ENCODE peak calls at places on chromosome 4, in four cellular contexts. D is K562, C is GM12878, T is IMR-90. N is an unnamed sample.

GRCh38 chr4:83248486-83248885 is 36.1 kb downstream of the COQ2 start:
- DNase-seq in T (peak; percentile 12), C (no peak), D (no peak), N (no peak)

GRCh38 chr4:20847124-20847747 is 147.0 kb downstream of the PACRGL start:
- DNase-seq in C (no peak), D (no peak), T (no peak), N (no peak)

GRCh38 chr4:85756938-85757337 is 282.0 kb downstream of the ARHGAP24 start:
- DNase-seq in T (peak; percentile 62), D (peak; percentile 25), C (no peak), N (peak; percentile 68)

GRCh38 chr4:99062120-99062519 is 26.5 kb downstream of the ADH5 start:
- DNase-seq in T (peak; percentile 27), C (peak; percentile 9), D (no peak), N (no peak)

GRCh38 chr4:73487233-73487632 is 5.7 kb downstream of the AFM start:
- DNase-seq in T (no peak), D (no peak), C (no peak), N (no peak)

GRCh38 chr4:8270418-8270771 is 841 bp downstream of the HTRA3 start:
- DNase-seq in C (no peak), D (no peak), T (no peak), N (no peak)

GRCh38 chr4:169583563-169583962 is 28.8 kb downstream of the NEK1 start:
- DNase-seq in D (no peak), C (no peak), T (peak; percentile 71), N (peak; percentile 10)

GRCh38 chr4:7661846-7662506 is 227.2 kb upstream of the PSAPL1 start:
- DNase-seq in T (no peak), C (no peak), D (no peak), N (no peak)

GRCh38 chr4:83112678-83113428 is 1.7 kb downstream of the PLAC8 start:
- DNase-seq in T (peak; percentile 12), C (peak; percentile 50), D (no peak), N (no peak)

GRCh38 chr4:41594439-41594838 is 56.5 kb downstream of the LIMCH1 start:
- DNase-seq in T (no peak), D (no peak), C (no peak), N (no peak)

GRCh38 chr4:83114576-83114975 is at the start of gene PLAC8:
- DNase-seq in D (no peak), T (no peak), C (peak; percentile 92), N (no peak)

GRCh38 chr4:67396008-67396407 is 149.3 kb downstream of the CENPC start:
- DNase-seq in T (no peak), D (no peak), C (no peak), N (no peak)

GRCh38 chr4:107734120-107734519 is 14.1 kb upstream of the PAPSS1 start:
- DNase-seq in T (no peak), C (no peak), D (peak; percentile 48), N (no peak)

GRCh38 chr4:54281060-54281781 is 52.1 kb downstream of the PDGFRA start:
- DNase-seq in C (no peak), D (no peak), T (peak; percentile 93), N (peak; percentile 98)

GRCh38 chr4:89203902-89204301 is 92.6 kb downstream of the TIGD2 start:
- DNase-seq in T (no peak), C (no peak), D (no peak), N (no peak)

GRCh38 chr4:81651500-81651899 is 179.8 kb upstream of the RASGEF1B start:
- DNase-seq in D (no peak), C (no peak), T (no peak), N (no peak)

GRCh38 chr4:137263206-137263605 is 269.1 kb downstream of the PCDH18 start:
- DNase-seq in T (no peak), D (no peak), C (no peak), N (no peak)

GRCh38 chr4:114273246-114273645 is 293.8 kb upstream of the ARSJ start:
- DNase-seq in T (no peak), C (no peak), D (no peak), N (no peak)

GRCh38 chr4:110663738-110664444 is 41.0 kb upstream of the PITX2 start:
- DNase-seq in C (no peak), T (peak; percentile 75), D (no peak), N (no peak)

GRCh38 chr4:30269850-30270249 is 450.3 kb upstream of the PCDH7 start:
- DNase-seq in D (no peak), C (no peak), T (no peak), N (peak; percentile 2)

GRCh38 chr4:54227261-54228063 is 1.6 kb upstream of the PDGFRA start:
- DNase-seq in C (no peak), D (no peak), T (peak; percentile 80), N (peak; percentile 67)

GRCh38 chr4:127975121-127975770 is 10.0 kb downstream of the ABHD18 start:
- DNase-seq in D (no peak), T (peak; percentile 82), C (no peak), N (no peak)

GRCh38 chr4:152257601-152258066 is 278.3 kb downstream of the FBXW7 start:
- DNase-seq in T (peak; percentile 31), C (no peak), D (no peak), N (peak; percentile 62)

GRCh38 chr4:83757121-83757621 is 221.3 kb downstream of the GPAT3 start:
- DNase-seq in T (no peak), C (no peak), D (peak; percentile 86), N (no peak)

GRCh38 chr4:147396105-147396504 is 84.8 kb upstream of the EDNRA start:
- DNase-seq in C (no peak), D (no peak), T (no peak), N (no peak)

GRCh38 chr4:122895336-122895995 is 26.9 kb downstream of the NUDT6 start:
- DNase-seq in T (no peak), D (no peak), C (no peak), N (peak; percentile 72)

GRCh38 chr4:185312699-185313098 is 83.0 kb downstream of the LRP2BP start:
- DNase-seq in C (no peak), T (peak; percentile 43), D (no peak), N (peak; percentile 4)

GRCh38 chr4:185318679-185319078 is 77.0 kb downstream of the LRP2BP start:
- DNase-seq in D (peak; percentile 82), C (no peak), T (no peak), N (peak; percentile 62)

GRCh38 chr4:185322805-185323204 is 72.9 kb downstream of the LRP2BP start:
- DNase-seq in D (no peak), T (no peak), C (no peak), N (no peak)

GRCh38 chr4:185317880-185318279 is 77.8 kb downstream of the LRP2BP start:
- DNase-seq in D (peak; percentile 8), T (no peak), C (no peak), N (peak; percentile 4)
- TF ChIP-seq CTCF in D (peak; percentile 4), T (no peak), C (no peak), N (no peak)

GRCh38 chr4:37928896-37929537 is 31.2 kb upstream of the PTTG2 start:
- DNase-seq in C (no peak), T (no peak), D (no peak), N (no peak)
- TF ChIP-seq FOS in C (no peak), T (no peak), D (no peak), N (no peak)

GRCh38 chr4:24196785-24197184 is 306.9 kb upstream of the PPARGC1A start:
- DNase-seq in T (no peak), D (no peak), C (no peak), N (no peak)

GRCh38 chr4:24197891-24198290 is 308.0 kb upstream of the PPARGC1A start:
- DNase-seq in D (no peak), C (no peak), T (peak; percentile 4), N (no peak)

GRCh38 chr4:24192018-24192641 is 302.3 kb upstream of the PPARGC1A start:
- DNase-seq in C (no peak), T (no peak), D (no peak), N (no peak)

GRCh38 chr4:24195976-24196736 is 306.3 kb upstream of the PPARGC1A start:
- DNase-seq in C (no peak), D (no peak), T (peak; percentile 15), N (no peak)
- TF ChIP-seq CTCF in C (no peak), D (no peak), T (no peak), N (no peak)

GRCh38 chr4:4677825-4678522 is 136.1 kb upstream of the STX18 start:
- DNase-seq in C (no peak), T (peak; percentile 59), D (peak; percentile 40), N (peak; percentile 25)
- TF ChIP-seq FOS in C (no peak), T (no peak), D (no peak), N (no peak)

GRCh38 chr4:1763550-1764080 is 29.5 kb upstream of the FGFR3 start:
- DNase-seq in C (no peak), D (peak; percentile 73), T (peak; percentile 22), N (peak; percentile 19)
- TF ChIP-seq CTCF in C (no peak), D (peak; percentile 59), T (peak; percentile 20), N (no peak)

GRCh38 chr4:142557220-142557801 is 288.8 kb downstream of the INPP4B start:
- DNase-seq in D (no peak), C (no peak), T (no peak), N (no peak)

GRCh38 chr4:142556613-142557012 is 289.5 kb downstream of the INPP4B start:
- DNase-seq in C (no peak), D (no peak), T (no peak), N (no peak)

GRCh38 chr4:142558851-142559250 is 287.2 kb downstream of the INPP4B start:
- DNase-seq in T (peak; percentile 21), D (no peak), C (no peak), N (no peak)

GRCh38 chr4:142563682-142564291 is 282.3 kb downstream of the INPP4B start:
- DNase-seq in C (peak; percentile 19), D (no peak), T (peak; percentile 36), N (no peak)

GRCh38 chr4:142559986-142560385 is 286.1 kb downstream of the INPP4B start:
- DNase-seq in C (no peak), D (no peak), T (no peak), N (no peak)
- TF ChIP-seq FOS in C (no peak), D (no peak), T (no peak), N (no peak)

DNA sequence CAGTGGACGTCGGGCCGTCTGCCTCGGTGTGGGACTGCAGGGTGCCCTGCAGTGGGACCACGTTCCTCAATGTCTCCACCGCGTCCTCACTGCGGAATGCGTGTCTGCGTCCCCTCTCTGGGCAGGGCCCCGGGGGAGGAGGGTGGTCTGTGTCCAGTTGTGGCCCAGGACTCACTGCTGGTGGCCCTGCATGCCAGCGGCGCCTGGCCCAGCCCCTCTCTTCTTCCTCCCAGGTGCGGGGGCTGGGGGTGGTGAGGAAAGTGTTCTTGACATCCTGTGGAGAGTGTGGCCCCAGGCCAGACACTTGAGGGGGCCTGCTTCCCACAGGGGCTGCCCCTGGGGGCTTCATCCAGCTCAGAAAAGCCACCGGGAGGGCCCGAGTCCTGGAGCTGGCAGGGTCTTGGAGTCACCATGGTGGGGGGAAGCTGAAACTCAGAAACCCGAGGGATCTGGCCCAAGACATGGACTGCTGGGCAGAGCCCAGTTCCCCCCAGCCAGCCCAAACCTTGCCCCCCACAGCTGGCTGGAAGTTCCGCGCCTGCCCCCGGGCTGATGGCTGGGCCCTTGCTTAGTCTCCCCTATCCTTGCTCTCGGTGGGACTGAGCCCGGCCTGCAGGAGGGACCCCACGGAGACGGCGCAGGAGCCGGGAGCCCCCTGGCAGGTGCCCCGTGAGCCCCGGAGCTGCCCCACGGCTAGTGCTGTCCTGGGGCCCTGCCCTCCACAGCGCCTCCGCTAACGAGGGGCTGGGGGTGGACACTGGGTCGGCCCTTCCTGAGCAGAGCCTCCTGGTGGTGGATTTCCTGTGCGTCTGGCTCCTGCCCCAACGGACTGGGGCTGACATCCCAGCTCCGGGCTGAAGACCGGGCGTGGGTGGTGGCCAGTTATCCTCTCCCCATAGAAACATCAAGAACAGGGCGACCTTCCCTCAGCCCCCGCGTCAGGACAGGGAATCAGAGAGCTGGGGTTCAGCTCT is 2.9 kb downstream of the DOK7 start:
- DNase-seq in T (no peak), D (peak; percentile 14), C (no peak), N (no peak)
- TF ChIP-seq CTCF in T (peak; percentile 14), D (peak; percentile 40), C (no peak), N (peak; percentile 9)